ENCODE peak calls at places on chromosomes 4 and X, in five cellular contexts. X, E, P, W and A are unnamed samples.

GRCh38 chr4:3270141-3270611 is 21.2 kb downstream of the MSANTD1 start:
- DNase-seq in X (no peak), E (no peak), P (peak; percentile 69), W (no peak), A (no peak)

GRCh38 chrX:19121466-19121865 is 802 bp downstream of the ADGRG2 start:
- DNase-seq in X (no peak), E (no peak), P (no peak), W (no peak), A (no peak)

GRCh38 chrX:13029831-13030771 is 14.3 kb downstream of the FAM9C start:
- DNase-seq in X (no peak), E (no peak), P (no peak), W (no peak), A (peak; percentile 20)

GRCh38 chrX:72100824-72101351 is 30.8 kb downstream of the RTL5 start:
- DNase-seq in X (peak; percentile 38), E (no peak), P (no peak), W (no peak), A (no peak)

GRCh38 chr4:22070256-22070655 is 121.7 kb upstream of the KCNIP4 start:
- DNase-seq in X (no peak), E (no peak), P (no peak), W (no peak), A (no peak)

GRCh38 chr4:120921456-120922389 is 803 bp downstream of the PRDM5 start:
- DNase-seq in X (peak; percentile 37), E (peak; percentile 63), P (peak; percentile 78), W (peak; percentile 27), A (peak; percentile 18)

GRCh38 chr4:89204624-89205023 is 93.3 kb downstream of the TIGD2 start:
- DNase-seq in X (no peak), E (peak; percentile 32), P (no peak), W (peak; percentile 44), A (peak; percentile 70)

GRCh38 chrX:129772796-129773431 is 6.8 kb upstream of the SASH3 start:
- DNase-seq in X (peak; percentile 76), E (no peak), P (peak; percentile 39), W (no peak), A (no peak)

GRCh38 chr4:7557447-7557846 is 122.7 kb upstream of the PSAPL1 start:
- DNase-seq in X (no peak), E (peak; percentile 61), P (no peak), W (peak; percentile 79), A (peak; percentile 49)

GRCh38 chr4:182307746-182308145 is 64.5 kb downstream of the TENM3 start:
- DNase-seq in X (peak; percentile 4), E (peak; percentile 98), P (no peak), W (peak; percentile 87), A (peak; percentile 95)

GRCh38 chr4:172962564-172963353 is 205.9 kb upstream of the GALNT7 start:
- DNase-seq in X (no peak), E (peak; percentile 93), P (no peak), W (no peak), A (no peak)

GRCh38 chrX:115639481-115639880 is 78.5 kb downstream of the PLS3 start:
- DNase-seq in X (no peak), E (no peak), P (no peak), W (no peak), A (no peak)

GRCh38 chr4:85084371-85085170 is 118.1 kb upstream of the WDFY3 start:
- DNase-seq in X (peak; percentile 90), E (peak; percentile 83), P (no peak), W (peak; percentile 61), A (peak; percentile 5)

GRCh38 chr4:30269850-30270249 is 450.3 kb upstream of the PCDH7 start:
- DNase-seq in X (no peak), E (no peak), P (no peak), W (no peak), A (no peak)

GRCh38 chrX:11447418-11447817 is 154.2 kb downstream of the AMELX start:
- DNase-seq in X (no peak), E (no peak), P (no peak), W (no peak), A (no peak)

GRCh38 chr4:103429283-103429682 is 231.1 kb upstream of the CENPE start:
- DNase-seq in X (no peak), E (no peak), P (no peak), W (no peak), A (no peak)

GRCh38 chr4:73730854-73731253 is 9.5 kb upstream of the CXCL8 start:
- DNase-seq in X (no peak), E (no peak), P (no peak), W (no peak), A (no peak)

GRCh38 chrX:53071604-53072417 is 10.4 kb upstream of the TSPYL2 start:
- DNase-seq in X (peak; percentile 76), E (peak; percentile 52), P (peak; percentile 42), W (peak; percentile 39), A (peak; percentile 6)

GRCh38 chr4:113869743-113870375 is 108.3 kb upstream of the CAMK2D start:
- DNase-seq in X (no peak), E (peak; percentile 61), P (no peak), W (peak; percentile 69), A (peak; percentile 93)

GRCh38 chrX:30533261-30533660 is 44.3 kb downstream of the TASL start:
- DNase-seq in X (no peak), E (no peak), P (no peak), W (no peak), A (no peak)

GRCh38 chr4:110344165-110344564 is 131.8 kb upstream of the ENPEP start:
- DNase-seq in X (no peak), E (peak; percentile 46), P (no peak), W (peak; percentile 52), A (peak; percentile 23)

GRCh38 chrX:39946822-39947221 is 150.9 kb downstream of the BCOR start:
- DNase-seq in X (no peak), E (peak; percentile 79), P (no peak), W (peak; percentile 82), A (peak; percentile 14)

GRCh38 chr4:74675673-74676279 is 118.5 kb downstream of the BTC start:
- DNase-seq in X (peak; percentile 42), E (peak; percentile 73), P (no peak), W (peak; percentile 62), A (peak; percentile 85)